ENCODE peak calls at places on chromosomes 11 and 22, in nine cellular contexts. R is colonic mucosa, Q is IMR-90, D is G401, W is myocyte, N is NCI-H345, U is brain microvascular endothelial cell, H is fibroblast of mammary gland, B is cardiac muscle cell. Y is an unnamed sample.

GRCh38 chr22:18976197-18976751 is 40.2 kb upstream of the PRODH start:
- DNase-seq in B (no peak), U (no peak), N (no peak), H (no peak), R (no peak), W (no peak), Q (no peak), D (no peak), Y (no peak)

GRCh38 chr11:4607111-4607510 is 920 bp downstream of the TRIM68 start:
- DNase-seq in U (no peak), Q (peak), N (no peak), H (peak), R (no peak), B (no peak), W (peak), D (peak), Y (no peak)

GRCh38 chr11:100942016-100942415 is 187.6 kb downstream of the PGR start:
- DNase-seq in U (peak), B (peak), N (no peak), W (peak), D (no peak), Q (peak), R (no peak), H (peak), Y (no peak)

GRCh38 chr22:50267591-50268390 is 2.4 kb downstream of the MAPK11 start:
- DNase-seq in W (peak), U (no peak), Q (peak), D (peak), H (peak), B (peak), N (peak), R (peak), Y (no peak)

GRCh38 chr11:46265764-46266163 is 11.7 kb upstream of the CREB3L1 start:
- DNase-seq in W (no peak), R (peak), B (no peak), Q (no peak), N (no peak), H (no peak), U (no peak), D (no peak), Y (peak)

GRCh38 chr11:116852261-116853125 is 15.1 kb upstream of the APOA1 start:
- DNase-seq in Q (peak), R (peak), H (peak), B (no peak), W (peak), D (no peak), U (no peak), N (no peak), Y (no peak)

GRCh38 chr22:39176067-39176621 is 23.7 kb upstream of the CBX7 start:
- DNase-seq in H (peak), N (no peak), W (peak), Q (peak), D (peak), R (no peak), U (peak), B (peak), Y (no peak)

GRCh38 chr11:20247540-20248138 is 87.4 kb upstream of the DBX1 start:
- DNase-seq in Q (no peak), D (no peak), W (peak), H (no peak), B (no peak), U (no peak), N (no peak), R (no peak), Y (no peak)

GRCh38 chr22:46378499-46379300 is 43.2 kb downstream of the TRMU start:
- DNase-seq in U (no peak), H (no peak), D (no peak), Q (no peak), R (peak), W (peak), N (no peak), B (no peak), Y (no peak)

Y was measured in NCI-H1417.